ENCODE peak calls at places on chromosomes 13 and 19, in four cellular contexts. Y is GM23338, X is left lung, W is tibial nerve. J is an unnamed sample. For H3K4me1 and H3K27me3, the result is how much of the 10 kb centered on the place peaks cover.

GRCh38 chr19:47176071-47176626 is 45.5 kb downstream of the SAE1 start:
- DNase-seq in Y (no peak), X (no peak), W (no peak), J (no peak)

GRCh38 chr19:54938906-54939305 is 8.4 kb downstream of the NLRP7 start:
- DNase-seq in Y (no peak), X (no peak), W (no peak), J (no peak)

GRCh38 chr13:26213345-26213744 is 8.8 kb downstream of the RNF6 start:
- DNase-seq in Y (no peak), X (no peak), W (no peak), J (no peak)

GRCh38 chr19:39310558-39311311 is 9.9 kb downstream of the LRFN1 start:
- DNase-seq in Y (peak), X (no peak), W (no peak), J (no peak)

GRCh38 chr19:34808566-34808965 is 35.6 kb upstream of the ZNF599 start:
- DNase-seq in Y (no peak), X (no peak), W (no peak), J (no peak)

GRCh38 chr19:18859676-18860301 is 28.0 kb downstream of the UPF1 start:
- DNase-seq in Y (no peak), X (no peak), W (no peak), J (peak)

GRCh38 chr13:73997964-73998363 is 136.2 kb downstream of the KLF12 start:
- DNase-seq in Y (no peak), X (no peak), W (no peak), J (no peak)

GRCh38 chr13:46386996-46387851 is at the start of gene RUBCNL:
- DNase-seq in Y (peak), X (peak), W (no peak), J (peak)

GRCh38 chr13:111115841-111116500 is 861 bp downstream of the ARHGEF7 start:
- DNase-seq in Y (peak), X (no peak), W (peak), J (no peak)

GRCh38 chr19:47506459-47506858 is 8.4 kb downstream of the NAPA start:
- DNase-seq in Y (no peak), X (no peak), W (no peak), J (no peak)

GRCh38 chr13:57629821-57630235 is 1.7 kb upstream of the PCDH17 start:
- DNase-seq in Y (peak), X (peak), W (no peak), J (peak)

GRCh38 chr19:41844601-41845000 is at the start of gene LYPD4:
- DNase-seq in Y (peak), X (no peak), W (no peak), J (no peak)

GRCh38 chr19:33754361-33754760 is 42.3 kb upstream of the KCTD15 start:
- DNase-seq in Y (no peak), X (no peak), W (no peak), J (no peak)

GRCh38 chr19:37855098-37855497 is 51.3 kb downstream of the WDR87 start:
- DNase-seq in Y (peak), X (peak), W (no peak), J (peak)

GRCh38 chr13:32246468-32246867 is 68.7 kb downstream of the ZAR1L start:
- DNase-seq in Y (peak), X (peak), W (no peak), J (no peak)

GRCh38 chr13:36275190-36276002 is 22.2 kb downstream of the CCDC169 start:
- DNase-seq in Y (peak), X (no peak), W (no peak), J (no peak)

GRCh38 chr13:23059173-23059572 is 121.6 kb upstream of the SGCG start:
- DNase-seq in Y (no peak), X (no peak), W (no peak), J (no peak)

GRCh38 chr13:42041017-42041683 is 7.3 kb upstream of the DGKH start:
- DNase-seq in Y (peak), X (peak), W (no peak), J (no peak)

GRCh38 chr19:35673121-35673804 is 6.9 kb downstream of the UPK1A start:
- DNase-seq in Y (peak), X (no peak), W (no peak), J (no peak)

GRCh38 chr13:35025314-35025713 is 83.2 kb downstream of the NBEA start:
- DNase-seq in Y (no peak), X (no peak), W (no peak), J (no peak)

GRCh38 chr13:18978447-18978846 is 203.2 kb downstream of the TUBA3C start:
- DNase-seq in Y (no peak), X (no peak), W (no peak), J (no peak)

GRCh38 chr19:1214862-1215731 is 9.5 kb downstream of the STK11 start:
- DNase-seq in Y (no peak), X (peak), W (no peak), J (peak)
- H3K4me1 ChIP-seq in Y (under half), X (half or more), W (half or more), J (half or more)

GRCh38 chr13:93174260-93174659 is 52.3 kb upstream of the GPC6 start:
- DNase-seq in Y (no peak), X (no peak), W (no peak), J (no peak)

GRCh38 chr13:93173656-93174055 is 53.0 kb upstream of the GPC6 start:
- DNase-seq in Y (no peak), X (no peak), W (no peak), J (no peak)

GRCh38 chr13:93169980-93170379 is 56.6 kb upstream of the GPC6 start:
- DNase-seq in Y (no peak), X (no peak), W (no peak), J (peak)

DNA sequence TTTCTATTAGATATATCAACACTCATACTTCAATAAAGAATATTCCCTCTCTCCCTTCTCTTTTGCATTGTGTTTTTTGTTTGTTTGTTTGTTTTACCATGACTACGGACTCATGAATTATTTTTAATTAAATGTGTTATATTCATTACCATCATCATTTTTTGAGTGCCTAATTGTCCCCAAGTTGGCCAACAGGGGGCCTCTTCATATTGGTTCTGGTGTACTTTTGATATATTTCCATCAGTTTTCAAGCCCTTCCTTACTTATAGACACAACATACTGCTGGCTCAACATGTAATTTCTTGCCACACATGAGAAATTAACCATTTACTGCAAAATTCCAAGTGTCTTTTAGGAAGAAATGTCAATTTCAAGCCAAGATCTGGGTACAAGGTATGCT is 54.5 kb upstream of the GPC6 start:
- DNase-seq in Y (peak), X (no peak), W (no peak), J (no peak)
- TF ChIP-seq CTCF in Y (peak), X (no peak), W (no peak), J (no peak)

GRCh38 chr19:1756705-1757445 is 3.6 kb downstream of the ONECUT3 start:
- DNase-seq in Y (no peak), X (no peak), W (no peak), J (no peak)

GRCh38 chr19:1760020-1760419 is 6.7 kb downstream of the ONECUT3 start:
- DNase-seq in Y (no peak), X (no peak), W (no peak), J (no peak)

GRCh38 chr19:1757468-1758230 is 4.3 kb downstream of the ONECUT3 start:
- DNase-seq in Y (no peak), X (no peak), W (no peak), J (no peak)

GRCh38 chr19:1758231-1758577 is 4.9 kb downstream of the ONECUT3 start:
- DNase-seq in Y (no peak), X (no peak), W (no peak), J (no peak)

GRCh38 chr19:1758959-1759903 is 5.9 kb downstream of the ONECUT3 start:
- DNase-seq in Y (no peak), X (no peak), W (no peak), J (no peak)
- H3K27me3 ChIP-seq in Y (half or more), X (half or more), W (under half), J (half or more)

GRCh38 chr19:16588089-16588823 is 16.0 kb upstream of the SLC35E1 start:
- DNase-seq in Y (peak), X (no peak), W (no peak), J (no peak)
- H3K4me1 ChIP-seq in Y (half or more), X (half or more), W (half or more), J (under half)

GRCh38 chr13:112889351-112890290 is 79.4 kb upstream of the MCF2L start:
- DNase-seq in Y (no peak), X (no peak), W (no peak), J (peak)

GRCh38 chr13:112887557-112887991 is 81.4 kb upstream of the MCF2L start:
- DNase-seq in Y (no peak), X (no peak), W (no peak), J (no peak)

GRCh38 chr13:112887151-112887550 is 81.9 kb upstream of the MCF2L start:
- DNase-seq in Y (no peak), X (no peak), W (no peak), J (no peak)

GRCh38 chr13:112890316-112891131 is 78.5 kb upstream of the MCF2L start:
- DNase-seq in Y (no peak), X (peak), W (no peak), J (peak)

GRCh38 chr13:112888238-112889111 is 80.5 kb upstream of the MCF2L start:
- DNase-seq in Y (no peak), X (peak), W (no peak), J (peak)
- TF ChIP-seq CTCF in Y (no peak), X (no peak), W (no peak), J (no peak)

GRCh38 chr13:79212064-79212619 is 193.9 kb downstream of the RBM26 start:
- DNase-seq in Y (no peak), X (no peak), W (no peak), J (no peak)

GRCh38 chr13:79211377-79211776 is 194.7 kb downstream of the RBM26 start:
- DNase-seq in Y (no peak), X (no peak), W (no peak), J (no peak)
- H3K27me3 ChIP-seq in Y (under half), X (under half), W (under half), J (under half)

DNA sequence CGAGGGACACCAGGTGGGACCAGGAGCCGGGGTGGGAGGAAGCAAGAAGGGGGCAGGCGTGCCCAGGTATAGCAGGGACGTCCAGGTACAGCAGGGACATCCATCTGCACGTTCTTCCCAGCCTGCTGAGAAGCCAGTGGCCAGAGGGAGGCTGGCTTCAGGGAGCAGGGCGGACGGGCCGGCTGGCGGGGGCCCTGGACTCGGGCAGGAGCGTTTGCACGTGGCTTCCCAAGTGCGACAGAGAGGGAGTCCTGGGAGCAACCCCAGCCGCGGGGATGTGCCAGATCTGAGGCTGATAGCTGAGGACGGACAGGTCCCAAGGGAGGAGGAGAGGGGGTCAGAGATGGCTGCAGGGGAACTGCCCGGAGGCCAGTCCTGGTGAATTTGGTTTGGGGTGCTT is 36.7 kb downstream of the MYO9B start:
- DNase-seq in Y (no peak), X (no peak), W (no peak), J (no peak)
- H3K4me1 ChIP-seq in Y (under half), X (half or more), W (half or more), J (under half)

DNA sequence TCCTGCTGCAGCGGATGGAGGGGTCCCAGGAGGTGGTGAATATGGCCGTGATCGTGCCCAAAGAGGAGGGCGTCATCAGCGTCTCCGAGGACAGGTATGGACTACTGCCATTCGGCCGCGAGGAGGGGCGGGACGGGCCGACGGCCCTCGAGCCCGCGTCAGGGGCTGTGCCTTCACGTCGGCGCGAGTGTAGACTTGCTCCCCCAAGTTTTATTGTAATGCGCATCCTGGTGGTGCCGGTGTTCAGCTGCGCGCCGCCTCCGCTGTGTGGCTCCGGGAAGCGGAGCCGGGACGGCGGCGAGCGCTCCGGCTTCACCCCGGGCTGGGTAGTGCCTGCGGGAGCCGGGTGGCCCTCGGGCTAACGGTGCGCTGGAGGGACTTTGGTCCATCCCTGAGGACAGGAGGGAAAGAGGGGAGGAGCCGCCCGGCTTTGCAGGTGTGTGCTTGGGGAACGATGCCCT is 499 bp downstream of the WDFY2 start:
- DNase-seq in Y (peak), X (no peak), W (peak), J (peak)
- TF ChIP-seq CTCF in Y (no peak), X (no peak), W (no peak), J (peak)

DNA sequence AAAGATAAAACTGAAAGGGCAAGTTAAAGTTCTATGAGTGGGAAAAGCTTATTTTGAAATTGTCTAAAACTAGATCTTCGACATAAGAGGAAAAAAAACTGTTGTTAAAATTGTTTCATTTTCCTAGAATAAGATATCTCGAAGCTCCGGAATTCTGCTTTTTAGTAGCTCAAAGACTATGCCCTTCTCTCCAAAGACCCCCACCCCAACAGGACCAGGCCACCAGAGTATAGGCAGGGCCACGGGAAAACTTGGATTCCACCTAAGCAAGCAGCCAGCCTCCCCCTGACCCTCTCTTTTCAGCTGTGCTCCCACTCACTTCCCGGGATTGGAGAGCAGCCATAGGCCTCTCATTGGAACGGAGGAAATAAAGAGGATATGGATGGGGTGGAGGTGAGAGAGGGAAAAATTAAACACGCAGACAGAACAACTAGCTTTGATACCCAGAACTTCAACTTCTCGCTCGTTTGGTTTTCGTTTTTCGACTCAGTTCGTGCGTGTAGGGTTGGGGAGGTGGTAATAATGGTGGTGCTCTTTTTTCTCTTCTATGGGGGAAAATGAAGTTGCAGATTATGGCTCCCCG is 2.9 kb downstream of the POU4F1 start:
- DNase-seq in Y (no peak), X (no peak), W (no peak), J (no peak)
- H3K27me3 ChIP-seq in Y (half or more), X (half or more), W (under half), J (half or more)

DNA sequence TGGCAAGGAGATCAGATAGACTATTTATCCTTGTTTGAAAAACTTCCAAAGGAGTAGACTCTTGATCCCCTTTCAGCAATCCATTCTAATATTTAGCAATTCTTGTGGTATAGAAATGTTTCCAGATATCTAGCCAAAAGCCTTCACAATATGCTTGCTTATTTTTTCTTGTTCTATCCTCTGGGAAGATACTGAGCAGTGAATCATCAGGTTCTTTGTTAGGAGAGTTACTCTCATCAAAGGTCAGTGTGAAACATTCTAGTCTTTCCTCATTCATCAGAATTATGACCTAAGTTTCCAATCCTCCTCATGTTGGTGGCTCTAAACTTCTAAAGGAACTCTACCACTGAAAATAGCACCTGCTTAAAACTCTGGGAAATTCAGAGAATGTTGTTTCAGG is 3.9 kb downstream of the GPC6 start:
- DNase-seq in Y (no peak), X (no peak), W (no peak), J (no peak)
- H3K4me1 ChIP-seq in Y (half or more), X (under half), W (under half), J (under half)

J was measured in RWPE2.